ENCODE peak calls at places on chromosomes 3 and 15, in four cellular contexts. One of them, this sample, is unnamed.

GRCh38 chr3:184626942-184627341 is 65.4 kb downstream of the EPHB3 start:
- DNase-seq in SK-MEL-5: no peak
- DNase-seq in amniotic stem cell: no peak
- DNase-seq in Caki2: no peak
- DNase-seq in this sample: no peak

GRCh38 chr3:53804697-53805462 is 41.3 kb downstream of the CHDH start:
- DNase-seq in SK-MEL-5: peak
- DNase-seq in amniotic stem cell: peak
- DNase-seq in Caki2: peak
- DNase-seq in this sample: peak

GRCh38 chr15:73746883-73747282 is 6.3 kb downstream of the INSYN1 start:
- DNase-seq in SK-MEL-5: no peak
- DNase-seq in amniotic stem cell: no peak
- DNase-seq in Caki2: peak
- DNase-seq in this sample: no peak

GRCh38 chr3:137709011-137709601 is 55.0 kb upstream of the SOX14 start:
- DNase-seq in SK-MEL-5: peak
- DNase-seq in amniotic stem cell: no peak
- DNase-seq in Caki2: no peak
- DNase-seq in this sample: no peak

GRCh38 chr3:184685646-184686045 is 26.2 kb downstream of the MAGEF1 start:
- DNase-seq in SK-MEL-5: no peak
- DNase-seq in amniotic stem cell: no peak
- DNase-seq in Caki2: no peak
- DNase-seq in this sample: no peak

GRCh38 chr3:113697192-113698090 is 999 bp upstream of the USF3 start:
- DNase-seq in SK-MEL-5: peak
- DNase-seq in amniotic stem cell: peak
- DNase-seq in Caki2: peak
- DNase-seq in this sample: no peak

GRCh38 chr15:60374628-60375081 is 23.1 kb downstream of the ANXA2 start:
- DNase-seq in SK-MEL-5: peak
- DNase-seq in amniotic stem cell: peak
- DNase-seq in Caki2: peak
- DNase-seq in this sample: peak

GRCh38 chr3:187518616-187519015 is 150.4 kb downstream of the RTP4 start:
- DNase-seq in SK-MEL-5: no peak
- DNase-seq in amniotic stem cell: no peak
- DNase-seq in Caki2: no peak
- DNase-seq in this sample: no peak

GRCh38 chr3:59469948-59470723 is 420.3 kb upstream of the CFAP20DC start:
- DNase-seq in SK-MEL-5: no peak
- DNase-seq in amniotic stem cell: no peak
- DNase-seq in Caki2: peak
- DNase-seq in this sample: no peak

GRCh38 chr3:58386966-58387365 is 46.7 kb downstream of the PDHB start:
- DNase-seq in SK-MEL-5: peak
- DNase-seq in amniotic stem cell: no peak
- DNase-seq in Caki2: no peak
- DNase-seq in this sample: no peak

GRCh38 chr15:42736178-42736792 is 643 bp downstream of the CDAN1 start:
- DNase-seq in SK-MEL-5: no peak
- DNase-seq in amniotic stem cell: no peak
- DNase-seq in Caki2: no peak
- DNase-seq in this sample: no peak

GRCh38 chr3:152235709-152236298 is 32.9 kb upstream of the MBNL1 start:
- DNase-seq in SK-MEL-5: peak
- DNase-seq in amniotic stem cell: no peak
- DNase-seq in Caki2: peak
- DNase-seq in this sample: no peak

GRCh38 chr15:90190606-90191343 is 10.4 kb upstream of the SEMA4B start:
- DNase-seq in SK-MEL-5: no peak
- DNase-seq in amniotic stem cell: no peak
- DNase-seq in Caki2: no peak
- DNase-seq in this sample: no peak

GRCh38 chr3:148863814-148864213 is 1.3 kb upstream of the CPA3 start:
- DNase-seq in SK-MEL-5: no peak
- DNase-seq in amniotic stem cell: no peak
- DNase-seq in Caki2: no peak
- DNase-seq in this sample: no peak

GRCh38 chr3:186021673-186022362 is 84.0 kb upstream of the TRA2B start:
- DNase-seq in SK-MEL-5: no peak
- DNase-seq in amniotic stem cell: peak
- DNase-seq in Caki2: peak
- DNase-seq in this sample: peak

GRCh38 chr3:169244119-169244864 is 419.2 kb downstream of the MECOM start:
- DNase-seq in SK-MEL-5: no peak
- DNase-seq in amniotic stem cell: no peak
- DNase-seq in Caki2: no peak
- DNase-seq in this sample: no peak

GRCh38 chr3:150744041-150745026 is 18.6 kb downstream of the SIAH2 start:
- DNase-seq in SK-MEL-5: no peak
- DNase-seq in amniotic stem cell: no peak
- DNase-seq in Caki2: no peak
- DNase-seq in this sample: no peak

GRCh38 chr15:57591237-57591821 is 375 bp upstream of the MYZAP start:
- DNase-seq in SK-MEL-5: no peak
- DNase-seq in amniotic stem cell: no peak
- DNase-seq in Caki2: no peak
- DNase-seq in this sample: no peak

GRCh38 chr3:147930417-147930816 is 521.3 kb downstream of the ZIC1 start:
- DNase-seq in SK-MEL-5: peak
- DNase-seq in amniotic stem cell: no peak
- DNase-seq in Caki2: no peak
- DNase-seq in this sample: no peak

GRCh38 chr3:130404401-130404800 is 58.9 kb downstream of the COL6A5 start:
- DNase-seq in SK-MEL-5: no peak
- DNase-seq in amniotic stem cell: no peak
- DNase-seq in Caki2: no peak
- DNase-seq in this sample: no peak

GRCh38 chr3:36362973-36363372 is 17.3 kb upstream of the STAC start:
- DNase-seq in SK-MEL-5: no peak
- DNase-seq in amniotic stem cell: no peak
- DNase-seq in Caki2: peak
- DNase-seq in this sample: peak

GRCh38 chr3:55929154-55929869 is 442.2 kb upstream of the WNT5A start:
- DNase-seq in SK-MEL-5: no peak
- DNase-seq in amniotic stem cell: no peak
- DNase-seq in Caki2: no peak
- DNase-seq in this sample: no peak

GRCh38 chr3:46997453-46998091 is 18.1 kb downstream of the NBEAL2 start:
- DNase-seq in SK-MEL-5: no peak
- DNase-seq in amniotic stem cell: no peak
- DNase-seq in Caki2: no peak
- DNase-seq in this sample: no peak

GRCh38 chr3:55556622-55557531 is 69.8 kb upstream of the WNT5A start:
- DNase-seq in SK-MEL-5: no peak
- DNase-seq in amniotic stem cell: no peak
- DNase-seq in Caki2: no peak
- DNase-seq in this sample: no peak